ENCODE peak calls at places on chromosomes 7 and 10, in five cellular contexts. T is left lung, Y is type B pancreatic cell, E is PC-3, G is lung. Z is an unnamed sample.

GRCh38 chr10:130191380-130191779 is 55.2 kb downstream of the GLRX3 start:
- DNase-seq in T (no peak), Y (no peak), E (no peak), G (no peak), Z (no peak)

GRCh38 chr10:124909563-124909962 is 32.4 kb upstream of the ZRANB1 start:
- DNase-seq in T (no peak), Y (peak; percentile 24), E (no peak), G (no peak), Z (no peak)

GRCh38 chr10:4683838-4684237 is 142.2 kb upstream of the AKR1E2 start:
- DNase-seq in T (no peak), Y (no peak), E (peak; percentile 42), G (no peak), Z (no peak)

GRCh38 chr10:70462349-70462984 is 16.1 kb upstream of the PALD1 start:
- DNase-seq in T (no peak), Y (no peak), E (peak; percentile 97), G (peak; percentile 54), Z (no peak)

GRCh38 chr10:112792487-112793196 is 157.4 kb upstream of the TCF7L2 start:
- DNase-seq in T (peak; percentile 43), Y (no peak), E (no peak), G (no peak), Z (no peak)

GRCh38 chr10:110083884-110084283 is 76.1 kb downstream of the ADD3 start:
- DNase-seq in T (no peak), Y (no peak), E (peak; percentile 34), G (no peak), Z (no peak)

GRCh38 chr10:24344279-24344678 is 135.3 kb downstream of the KIAA1217 start:
- DNase-seq in T (no peak), Y (no peak), E (peak; percentile 94), G (no peak), Z (no peak)

GRCh38 chr7:21702303-21702702 is 159.5 kb downstream of the DNAH11 start:
- DNase-seq in T (no peak), Y (no peak), E (no peak), G (no peak), Z (no peak)

DNA sequence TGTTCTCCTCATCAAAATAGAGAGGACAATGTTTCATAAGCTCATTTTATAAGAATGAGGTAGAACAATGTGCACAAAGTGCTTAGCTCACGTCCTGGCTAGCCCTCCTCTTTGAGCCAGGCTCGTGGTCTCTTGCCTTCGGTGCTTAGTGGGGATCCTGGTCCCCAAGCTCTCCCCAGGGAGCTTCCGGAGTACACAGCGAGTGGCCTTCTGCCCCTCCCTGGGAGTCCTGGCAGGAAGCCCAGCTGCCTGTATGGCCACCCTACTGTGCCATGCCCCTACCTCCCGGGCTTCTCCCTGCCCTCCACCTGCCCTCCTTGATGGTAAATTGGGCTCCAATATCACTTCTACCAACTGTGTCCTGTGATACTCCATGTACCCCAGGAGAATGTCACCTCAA is 859 bp downstream of the MYO1G start:
- DNase-seq in T (no peak), Y (no peak), E (no peak), G (no peak), Z (peak; percentile 52)
- TF ChIP-seq CTCF in T (no peak), Y (no peak), E (no peak), G (no peak), Z (no peak)

GRCh38 chr10:118106426-118106825 is 59.7 kb upstream of the RAB11FIP2 start:
- DNase-seq in T (no peak), Y (no peak), E (peak; percentile 40), G (no peak), Z (peak; percentile 4)
- TF ChIP-seq CTCF in T (no peak), Y (peak; percentile 59), E (peak; percentile 59), G (peak; percentile 9), Z (peak; percentile 29)

GRCh38 chr7:78018541-78019456 is 220.2 kb downstream of the PHTF2 start:
- DNase-seq in T (no peak), Y (no peak), E (peak; percentile 20), G (no peak), Z (peak; percentile 6)
- TF ChIP-seq CTCF in T (no peak), Y (peak; percentile 48), E (no peak), G (no peak), Z (no peak)

DNA sequence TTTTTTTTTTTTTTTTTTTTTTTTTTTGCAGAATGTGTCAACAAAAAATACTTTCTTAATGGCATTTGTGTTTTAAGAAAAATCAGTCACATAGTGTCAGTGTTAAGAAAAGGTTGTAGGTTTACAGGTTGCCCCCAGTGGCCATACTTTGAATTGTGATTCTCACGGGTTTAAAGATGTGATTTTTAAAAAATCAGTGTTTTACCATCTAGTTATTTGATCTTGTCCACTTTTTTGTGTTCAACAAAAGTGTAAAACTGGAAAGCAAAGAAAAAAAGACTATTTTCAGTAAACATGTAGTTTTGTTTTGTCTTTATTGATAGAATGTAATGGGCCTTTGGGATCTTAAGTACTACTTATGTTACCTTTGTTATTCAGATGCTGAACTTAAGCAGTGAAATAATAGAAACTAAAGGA is 25.7 kb downstream of the SUV39H2 start:
- DNase-seq in T (no peak), Y (no peak), E (peak; percentile 42), G (no peak), Z (peak; percentile 43)
- TF ChIP-seq CTCF in T (peak; percentile 35), Y (peak; percentile 81), E (peak; percentile 50), G (no peak), Z (peak; percentile 65)

GRCh38 chr10:68230268-68230667 is 1.6 kb downstream of the ATOH7 start:
- DNase-seq in T (no peak), Y (no peak), E (no peak), G (no peak), Z (no peak)

GRCh38 chr10:68233045-68233444 is 1.1 kb upstream of the ATOH7 start:
- DNase-seq in T (no peak), Y (no peak), E (no peak), G (no peak), Z (no peak)

GRCh38 chr10:68231916-68232315 is at the start of gene ATOH7:
- DNase-seq in T (no peak), Y (no peak), E (no peak), G (no peak), Z (no peak)

GRCh38 chr10:68235111-68235510 is 3.2 kb upstream of the ATOH7 start:
- DNase-seq in T (no peak), Y (no peak), E (peak; percentile 92), G (no peak), Z (no peak)

DNA sequence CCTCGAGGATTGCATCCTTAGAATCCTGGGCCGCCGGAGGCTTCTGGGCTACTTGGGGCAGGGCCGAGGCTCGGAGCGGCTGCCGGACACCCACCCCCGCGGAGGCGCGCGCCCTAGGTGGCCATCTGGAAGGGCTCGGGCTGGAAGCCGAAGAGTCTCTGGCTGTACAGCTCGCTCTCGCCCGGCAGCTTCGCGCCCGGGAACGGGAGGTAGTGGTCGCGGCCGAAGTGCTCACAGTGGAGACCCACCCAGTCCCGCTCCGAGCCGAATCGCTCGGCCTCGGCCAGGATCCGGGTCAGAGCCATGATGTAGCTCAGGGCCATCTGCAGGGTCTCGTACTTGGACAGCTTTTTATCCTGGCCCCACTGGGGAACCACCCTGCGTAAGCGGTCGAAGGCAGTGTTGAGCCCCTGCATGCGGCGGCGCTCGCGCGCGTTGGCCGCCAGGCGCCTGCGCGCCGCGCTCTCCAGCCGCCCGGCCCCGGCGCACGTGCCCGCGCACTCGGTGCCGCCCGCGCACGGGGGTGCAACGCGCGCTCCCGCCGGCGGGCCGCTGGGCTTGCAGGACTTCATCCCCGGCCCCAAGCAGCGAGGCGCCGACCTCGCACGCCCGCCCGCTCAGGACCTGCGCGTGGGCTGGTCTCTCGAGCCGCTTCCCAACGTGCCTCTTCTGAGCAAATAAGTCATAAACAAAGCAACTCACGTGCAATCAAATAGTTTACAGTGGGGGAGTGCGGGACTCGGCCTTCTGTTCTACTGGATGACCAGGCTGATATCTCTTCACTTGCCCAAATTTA is 609 bp downstream of the ATOH7 start:
- DNase-seq in T (peak; percentile 48), Y (peak; percentile 87), E (peak; percentile 84), G (peak; percentile 44), Z (peak; percentile 54)
- TF ChIP-seq CTCF in T (no peak), Y (peak; percentile 36), E (no peak), G (no peak), Z (no peak)

DNA sequence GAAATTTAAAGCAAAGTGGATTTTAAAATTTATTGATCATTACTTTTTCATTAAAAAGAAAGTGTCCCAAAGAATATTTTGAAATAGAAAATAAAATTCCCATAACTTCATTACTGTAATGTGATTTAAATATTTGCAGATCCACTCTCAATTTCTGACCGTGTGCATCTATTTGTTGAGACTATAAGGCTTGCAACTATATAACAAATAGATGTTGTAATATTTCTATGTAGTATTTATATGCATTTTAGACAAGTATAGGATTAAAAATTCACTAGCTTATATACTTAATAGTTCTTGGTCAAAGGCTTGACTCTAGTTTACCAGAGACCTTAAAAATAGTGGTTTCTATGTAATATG is 3.8 kb downstream of the HHEX start:
- DNase-seq in T (no peak), Y (no peak), E (no peak), G (no peak), Z (no peak)
- TF ChIP-seq CTCF in T (no peak), Y (no peak), E (no peak), G (no peak), Z (no peak)

GRCh38 chr10:43170491-43170890 is 32.2 kb downstream of the CSGALNACT2 start:
- DNase-seq in T (no peak), Y (no peak), E (peak; percentile 52), G (no peak), Z (no peak)
- TF ChIP-seq CTCF in T (no peak), Y (peak; percentile 33), E (peak; percentile 65), G (no peak), Z (no peak)

DNA sequence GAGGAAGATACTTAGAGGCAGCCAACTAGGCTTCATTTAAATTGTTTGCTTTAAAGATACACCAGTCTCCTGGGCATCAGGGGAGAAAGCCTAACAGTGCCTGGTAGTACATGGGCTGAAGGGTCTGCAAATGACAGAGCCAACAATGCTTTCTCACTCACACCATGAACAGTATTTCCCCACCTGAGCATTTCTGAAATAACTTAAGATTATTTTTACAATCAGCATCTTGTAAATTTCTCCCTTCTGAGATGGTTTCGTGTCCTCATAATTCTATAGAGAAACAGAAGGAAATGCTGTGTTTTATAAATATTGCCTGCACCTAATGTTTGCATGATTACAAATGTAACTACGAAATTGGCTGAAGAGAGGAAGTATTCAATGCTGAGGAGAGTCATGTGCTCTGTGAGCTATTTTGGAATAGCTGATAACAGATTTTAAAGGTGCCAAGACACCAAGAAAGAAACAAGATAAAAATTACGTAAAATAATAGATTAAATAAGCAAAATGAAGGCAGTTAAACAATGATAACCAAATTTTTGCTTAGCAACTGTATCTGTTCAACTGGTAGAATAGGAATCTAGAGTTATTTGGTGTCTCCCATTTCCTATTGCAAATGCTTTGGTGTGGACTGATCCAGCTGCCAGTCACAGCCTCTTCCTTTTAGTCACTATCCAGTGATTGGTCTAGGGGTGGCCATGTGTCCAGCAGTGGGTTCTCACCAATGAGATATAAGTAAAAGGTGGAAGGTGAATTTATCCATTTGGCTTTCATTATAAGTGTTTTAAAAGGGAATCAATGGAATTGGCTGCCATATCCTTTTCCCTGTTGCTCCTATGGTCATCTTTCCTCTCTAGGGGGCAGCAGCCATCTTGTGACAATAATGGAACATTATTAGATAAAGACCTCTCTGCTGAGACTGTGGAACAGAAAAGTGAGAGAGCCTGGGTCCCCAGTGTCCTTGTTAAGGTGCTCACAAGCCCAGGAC is 167.9 kb upstream of the SLC26A5 start:
- DNase-seq in T (no peak), Y (no peak), E (peak; percentile 37), G (no peak), Z (no peak)
- TF ChIP-seq CTCF in T (no peak), Y (peak; percentile 30), E (peak; percentile 57), G (no peak), Z (no peak)